ENCODE peak calls at places on chromosomes 5 and 9, in eight cellular contexts. M is SK-N-SH, V is cardiac muscle cell, G is upper lobe of right lung, J is Karpas-422, Y is brain microvascular endothelial cell, B is epithelial cell of prostate, K is H9. S is an unnamed sample.

GRCh38 chr5:83718195-83718825 is 2.3 kb downstream of the HAPLN1 start:
- DNase-seq in K (peak), M (peak), J (peak), V (peak), Y (peak), G (no peak), B (peak), S (no peak)

GRCh38 chr9:95037789-95038521 is 279.6 kb downstream of the FANCC start:
- DNase-seq in M (no peak), V (no peak), K (no peak), Y (no peak), B (no peak), J (no peak), G (no peak), S (no peak)

GRCh38 chr9:80873861-80874260 is 815.5 kb downstream of the TLE1 start:
- DNase-seq in J (no peak), K (no peak), Y (no peak), M (no peak), G (no peak), B (no peak), V (peak), S (no peak)

GRCh38 chr5:159972538-159973362 is 36.2 kb upstream of the TTC1 start:
- DNase-seq in K (peak), G (no peak), Y (no peak), M (peak), B (no peak), J (no peak), V (no peak), S (no peak)

GRCh38 chr9:69109152-69109551 is 64.9 kb upstream of the TJP2 start:
- DNase-seq in G (no peak), M (no peak), Y (no peak), J (no peak), K (no peak), B (no peak), V (no peak), S (no peak)

GRCh38 chr5:138489705-138490104 is 24.4 kb downstream of the EGR1 start:
- DNase-seq in V (peak), M (no peak), K (no peak), B (no peak), G (no peak), Y (no peak), J (no peak), S (no peak)

GRCh38 chr9:129026442-129027223 is 1.5 kb downstream of the SH3GLB2 start:
- DNase-seq in V (no peak), G (no peak), Y (no peak), K (peak), B (no peak), J (no peak), M (peak), S (no peak)

GRCh38 chr9:135948446-135948845 is 12.7 kb downstream of the UBAC1 start:
- DNase-seq in B (no peak), Y (no peak), G (no peak), K (no peak), J (no peak), M (no peak), V (no peak), S (no peak)

GRCh38 chr5:115415143-115415491 is 118.7 kb upstream of the CCDC112 start:
- DNase-seq in V (peak), B (peak), M (no peak), Y (peak), G (peak), K (no peak), J (no peak), S (no peak)

GRCh38 chr5:80711938-80712337 is 57.2 kb upstream of the DHFR start:
- DNase-seq in V (peak), G (no peak), M (peak), K (peak), J (no peak), B (no peak), Y (peak), S (peak)

GRCh38 chr5:97618721-97619120 is 435.7 kb upstream of the RIOK2 start:
- DNase-seq in J (no peak), M (no peak), B (no peak), Y (no peak), V (peak), K (no peak), G (no peak), S (no peak)

GRCh38 chr5:14400085-14400484 is 181.5 kb upstream of the OTULINL start:
- DNase-seq in Y (peak), B (no peak), V (peak), K (no peak), M (peak), J (no peak), G (no peak), S (no peak)

GRCh38 chr9:79301549-79301948 is 270.2 kb upstream of the TLE4 start:
- DNase-seq in Y (no peak), G (no peak), K (no peak), V (no peak), M (no peak), B (no peak), J (no peak), S (no peak)

GRCh38 chr5:1637639-1638481 is 114.1 kb upstream of the LPCAT1 start:
- DNase-seq in K (no peak), V (no peak), M (no peak), G (peak), Y (no peak), B (no peak), J (peak), S (no peak)

GRCh38 chr9:124279531-124280175 is 21.9 kb downstream of the NEK6 start:
- DNase-seq in J (no peak), K (no peak), Y (no peak), M (no peak), G (no peak), V (no peak), B (no peak), S (no peak)

GRCh38 chr5:157371655-157372471 is 88.2 kb upstream of the NIPAL4 start:
- DNase-seq in M (no peak), K (no peak), V (no peak), G (no peak), B (no peak), Y (peak), J (no peak), S (no peak)
- H3K27ac ChIP-seq in M (peak), K (no peak), V (peak), G (no peak), B (no peak), Y (peak), J (no peak), S (no peak)

GRCh38 chr9:115649991-115650472 is 503.6 kb upstream of the PAPPA start:
- DNase-seq in J (no peak), B (no peak), M (no peak), V (peak), G (peak), Y (peak), K (no peak), S (no peak)
- H3K27ac ChIP-seq in J (no peak), B (no peak), M (peak), V (no peak), G (no peak), Y (peak), K (no peak), S (no peak)

DNA sequence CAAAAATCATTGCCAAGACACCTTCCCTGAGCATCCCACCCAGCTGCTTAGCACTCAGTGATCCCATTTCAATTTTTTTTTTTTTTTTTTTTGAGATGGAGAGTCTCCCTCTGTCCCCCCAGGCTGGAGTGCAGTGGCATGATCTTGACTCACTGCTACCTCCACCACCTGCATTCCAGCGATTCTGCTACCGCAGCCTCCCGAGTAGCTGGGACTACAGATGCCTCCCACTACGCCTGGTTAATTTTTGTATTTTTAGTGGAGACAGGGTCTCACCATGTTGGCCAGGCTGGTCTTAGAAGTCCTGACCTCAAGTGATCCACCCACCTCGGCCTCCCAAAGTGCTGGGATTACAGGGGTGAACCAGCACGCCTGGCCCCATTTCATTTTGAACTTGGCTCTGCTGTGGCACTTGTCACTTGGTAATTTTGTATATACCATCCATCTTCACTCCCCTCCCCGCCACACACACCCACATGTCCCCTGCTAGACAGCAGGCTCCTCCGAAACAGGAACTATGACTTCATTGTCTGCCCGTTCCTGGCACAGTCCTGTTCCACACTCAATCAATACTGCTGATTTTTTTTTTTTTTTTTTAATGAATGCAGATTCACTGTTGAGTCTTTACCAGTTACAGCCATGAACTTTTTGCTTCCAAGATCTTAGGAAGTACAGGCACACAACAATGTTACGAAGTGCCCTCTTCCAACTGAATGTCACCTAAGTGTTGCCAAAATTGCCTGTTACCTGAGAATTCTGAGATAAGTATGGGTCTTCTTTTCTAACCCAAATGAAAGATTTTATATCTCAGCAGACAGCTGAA is 17.3 kb upstream of the ZBTB34 start:
- DNase-seq in B (no peak), M (no peak), Y (no peak), K (no peak), V (no peak), J (no peak), G (no peak), S (no peak)
- H3K27ac ChIP-seq in B (no peak), M (peak), Y (no peak), K (no peak), V (no peak), J (no peak), G (no peak), S (no peak)

DNA sequence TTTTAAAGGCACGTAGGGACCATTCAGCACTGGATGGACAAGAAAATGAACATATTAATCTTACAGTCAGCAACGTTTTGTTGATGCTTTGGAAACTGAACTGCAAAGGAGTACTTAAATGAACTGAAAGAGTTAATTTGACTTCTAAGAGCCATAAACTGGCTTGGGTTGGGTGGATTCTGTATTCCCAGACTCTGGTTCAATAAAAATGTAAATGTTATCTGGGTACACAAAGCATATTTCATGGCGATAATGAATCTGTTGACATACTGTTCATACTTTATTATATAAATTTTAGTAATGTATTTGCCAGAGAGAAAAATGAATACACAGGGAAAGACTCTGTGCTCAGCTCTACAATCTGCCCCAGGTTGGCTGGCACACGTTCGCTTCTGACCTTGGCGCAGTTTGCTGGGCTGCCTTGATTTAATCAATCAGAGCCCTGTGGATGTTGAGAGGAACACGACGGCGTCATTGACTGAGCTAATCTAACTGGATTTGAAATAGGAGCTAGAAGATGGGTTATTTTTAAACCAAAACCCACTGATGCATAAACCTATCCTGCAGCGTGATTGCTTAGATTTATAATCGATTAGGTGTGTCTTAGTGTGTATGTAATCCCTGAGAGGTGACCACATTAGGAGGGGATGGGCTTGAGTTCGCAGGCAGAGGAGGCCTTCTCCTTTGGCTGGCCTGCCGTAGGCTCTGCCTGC is 4.1 kb upstream of the ADCY2 start:
- DNase-seq in J (no peak), V (no peak), B (no peak), K (no peak), G (no peak), M (no peak), Y (no peak), S (no peak)
- H3K27ac ChIP-seq in J (no peak), V (no peak), B (no peak), K (no peak), G (no peak), M (no peak), Y (no peak), S (no peak)

GRCh38 chr5:151107084-151107483 is 26.2 kb upstream of the TNIP1 start:
- DNase-seq in G (no peak), J (no peak), Y (no peak), K (no peak), B (no peak), V (no peak), M (no peak), S (no peak)

GRCh38 chr5:151107738-151108520 is 27.1 kb upstream of the TNIP1 start:
- DNase-seq in G (no peak), B (no peak), Y (peak), K (no peak), M (no peak), V (peak), J (no peak), S (no peak)

GRCh38 chr5:151110122-151110681 is 29.4 kb upstream of the TNIP1 start:
- DNase-seq in M (no peak), J (no peak), B (no peak), Y (no peak), G (no peak), K (no peak), V (no peak), S (no peak)

GRCh38 chr5:151106509-151106908 is 25.7 kb upstream of the TNIP1 start:
- DNase-seq in V (no peak), B (no peak), M (no peak), K (no peak), J (no peak), G (no peak), Y (no peak), S (no peak)

GRCh38 chr5:151108566-151108965 is 27.7 kb upstream of the TNIP1 start:
- DNase-seq in J (no peak), B (no peak), G (no peak), M (no peak), Y (no peak), K (no peak), V (no peak), S (no peak)
- H3K27ac ChIP-seq in J (no peak), B (no peak), G (peak), M (no peak), Y (no peak), K (no peak), V (peak), S (no peak)

DNA sequence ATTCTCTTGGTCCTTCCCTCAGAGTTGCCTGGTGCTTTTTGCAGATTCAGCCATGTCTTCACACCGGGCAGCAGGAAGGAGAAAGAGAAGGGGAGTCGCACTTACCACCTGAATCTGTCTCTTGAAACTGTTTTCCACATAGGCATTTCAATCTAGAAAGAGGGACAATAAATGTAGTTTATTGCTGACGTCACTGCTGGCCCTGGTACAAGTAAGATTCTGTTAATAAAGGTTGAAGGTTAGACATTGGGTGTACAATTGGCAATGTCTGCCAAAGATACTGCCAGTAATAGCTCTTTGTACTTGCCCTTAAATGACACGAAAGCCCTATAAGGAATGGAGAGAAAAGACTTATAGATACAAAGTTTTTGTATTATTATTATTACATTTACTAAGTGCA is 72.8 kb downstream of the MEGF10 start:
- DNase-seq in V (no peak), Y (no peak), K (no peak), G (no peak), B (no peak), J (no peak), M (no peak), S (no peak)
- H3K27ac ChIP-seq in V (no peak), Y (no peak), K (no peak), G (no peak), B (no peak), J (no peak), M (no peak), S (no peak)

GRCh38 chr5:132433141-132433540 is 57.4 kb downstream of the IRF1 start:
- DNase-seq in B (no peak), Y (no peak), M (no peak), K (no peak), J (no peak), G (no peak), V (no peak), S (no peak)
- H3K27ac ChIP-seq in B (no peak), Y (no peak), M (no peak), K (no peak), J (no peak), G (peak), V (no peak), S (no peak)

S was measured in iPS DF 6.9.